ENCODE peak calls at places on chromosomes 11 and 22, in six cellular contexts. One of them, this sample, is unnamed.

GRCh38 chr11:118691926-118692830 is 12.7 kb upstream of the TREH start:
- DNase-seq in mesendoderm: peak; percentile 29
- DNase-seq in mesenchymal stem cell: peak; percentile 64
- DNase-seq in H1: no peak
- DNase-seq in H9: no peak
- DNase-seq in IMR-90: peak; percentile 67
- DNase-seq in this sample: no peak

GRCh38 chr11:36617543-36617942 is 19.5 kb upstream of the RAG2 start:
- DNase-seq in IMR-90: no peak
- DNase-seq in H9: no peak
- DNase-seq in mesendoderm: no peak
- DNase-seq in mesenchymal stem cell: no peak
- DNase-seq in H1: no peak
- DNase-seq in this sample: no peak

GRCh38 chr11:117931971-117932370 is 2.8 kb upstream of the TMPRSS13 start:
- DNase-seq in H1: no peak
- DNase-seq in IMR-90: no peak
- DNase-seq in mesendoderm: no peak
- DNase-seq in H9: no peak
- DNase-seq in mesenchymal stem cell: no peak
- DNase-seq in this sample: no peak

GRCh38 chr11:65470433-65470832 is 28.4 kb upstream of the MALAT1 start:
- DNase-seq in mesenchymal stem cell: peak; percentile 51
- DNase-seq in IMR-90: no peak
- DNase-seq in mesendoderm: no peak
- DNase-seq in H1: no peak
- DNase-seq in H9: no peak
- DNase-seq in this sample: no peak

GRCh38 chr22:40641269-40641668 is 4.8 kb upstream of the MRTFA start:
- DNase-seq in H9: no peak
- DNase-seq in mesendoderm: peak; percentile 70
- DNase-seq in H1: no peak
- DNase-seq in mesenchymal stem cell: no peak
- DNase-seq in IMR-90: no peak
- DNase-seq in this sample: no peak

GRCh38 chr11:76801736-76802135 is 18.6 kb downstream of the TSKU start:
- DNase-seq in H1: no peak
- DNase-seq in mesendoderm: no peak
- DNase-seq in IMR-90: peak; percentile 59
- DNase-seq in H9: no peak
- DNase-seq in mesenchymal stem cell: peak; percentile 85
- DNase-seq in this sample: no peak

GRCh38 chr22:24466831-24467249 is 28.3 kb upstream of the UPB1 start:
- DNase-seq in H1: no peak
- DNase-seq in mesendoderm: no peak
- DNase-seq in H9: no peak
- DNase-seq in IMR-90: peak; percentile 74
- DNase-seq in mesenchymal stem cell: peak; percentile 81
- DNase-seq in this sample: no peak

GRCh38 chr11:46560300-46561025 is 33.4 kb downstream of the AMBRA1 start:
- DNase-seq in H1: no peak
- DNase-seq in IMR-90: peak; percentile 41
- DNase-seq in mesenchymal stem cell: peak; percentile 60
- DNase-seq in mesendoderm: no peak
- DNase-seq in H9: no peak
- DNase-seq in this sample: no peak

GRCh38 chr22:37173709-37174108 is 14.3 kb downstream of the C1QTNF6 start:
- DNase-seq in mesenchymal stem cell: no peak
- DNase-seq in H9: no peak
- DNase-seq in H1: no peak
- DNase-seq in mesendoderm: no peak
- DNase-seq in IMR-90: no peak
- DNase-seq in this sample: no peak

GRCh38 chr11:82229346-82229745 is 504.3 kb downstream of the FAM181B start:
- DNase-seq in mesenchymal stem cell: peak; percentile 3
- DNase-seq in H9: no peak
- DNase-seq in H1: no peak
- DNase-seq in mesendoderm: peak; percentile 53
- DNase-seq in IMR-90: no peak
- DNase-seq in this sample: no peak

GRCh38 chr11:70333206-70333605 is 62.7 kb downstream of the PPFIA1 start:
- DNase-seq in mesenchymal stem cell: peak; percentile 4
- DNase-seq in IMR-90: peak; percentile 97
- DNase-seq in H9: no peak
- DNase-seq in mesendoderm: peak; percentile 33
- DNase-seq in H1: no peak
- DNase-seq in this sample: no peak

GRCh38 chr11:113664069-113664980 is 41.8 kb downstream of the TMPRSS5 start:
- DNase-seq in H1: no peak
- DNase-seq in mesendoderm: peak; percentile 57
- DNase-seq in mesenchymal stem cell: no peak
- DNase-seq in H9: no peak
- DNase-seq in IMR-90: peak; percentile 58
- DNase-seq in this sample: no peak

GRCh38 chr11:19311306-19312030 is 70.7 kb upstream of the E2F8 start:
- DNase-seq in H9: peak; percentile 61
- DNase-seq in IMR-90: peak; percentile 50
- DNase-seq in mesenchymal stem cell: peak; percentile 57
- DNase-seq in H1: peak; percentile 89
- DNase-seq in mesendoderm: peak; percentile 59
- DNase-seq in this sample: peak; percentile 66

GRCh38 chr11:613369-613968 is 2.3 kb downstream of the IRF7 start:
- DNase-seq in mesendoderm: peak; percentile 85
- DNase-seq in H9: peak; percentile 90
- DNase-seq in mesenchymal stem cell: peak; percentile 50
- DNase-seq in H1: peak; percentile 86
- DNase-seq in IMR-90: no peak
- DNase-seq in this sample: peak; percentile 63

GRCh38 chr11:30583505-30584280 is 2.5 kb downstream of the MPPED2 start:
- DNase-seq in H1: peak; percentile 57
- DNase-seq in IMR-90: no peak
- DNase-seq in mesendoderm: peak; percentile 60
- DNase-seq in H9: peak; percentile 39
- DNase-seq in mesenchymal stem cell: no peak
- DNase-seq in this sample: no peak

GRCh38 chr22:32202539-32203180 is 2.2 kb downstream of the RFPL2 start:
- DNase-seq in H1: peak; percentile 59
- DNase-seq in H9: peak; percentile 73
- DNase-seq in mesenchymal stem cell: peak; percentile 14
- DNase-seq in mesendoderm: peak; percentile 80
- DNase-seq in IMR-90: peak; percentile 22
- DNase-seq in this sample: peak; percentile 37

GRCh38 chr11:1218788-1219445 is 3.9 kb upstream of the MUC5B start:
- DNase-seq in H9: peak; percentile 25
- DNase-seq in IMR-90: no peak
- DNase-seq in mesendoderm: no peak
- DNase-seq in mesenchymal stem cell: no peak
- DNase-seq in H1: peak; percentile 33
- DNase-seq in this sample: no peak

GRCh38 chr11:124311677-124312076 is 2.1 kb downstream of the OR8D1 start:
- DNase-seq in H9: no peak
- DNase-seq in mesenchymal stem cell: no peak
- DNase-seq in H1: no peak
- DNase-seq in IMR-90: no peak
- DNase-seq in mesendoderm: no peak
- DNase-seq in this sample: no peak

GRCh38 chr11:116467809-116468208 is 305.0 kb downstream of the BUD13 start:
- DNase-seq in H1: no peak
- DNase-seq in IMR-90: no peak
- DNase-seq in mesendoderm: no peak
- DNase-seq in mesenchymal stem cell: no peak
- DNase-seq in H9: no peak
- DNase-seq in this sample: no peak

GRCh38 chr11:131681875-131682274 is 311.5 kb downstream of the NTM start:
- DNase-seq in IMR-90: no peak
- DNase-seq in mesenchymal stem cell: no peak
- DNase-seq in H1: no peak
- DNase-seq in mesendoderm: no peak
- DNase-seq in H9: no peak
- DNase-seq in this sample: no peak

GRCh38 chr11:111913997-111914396 is 1.5 kb downstream of the HSPB2 start:
- DNase-seq in mesendoderm: no peak
- DNase-seq in mesenchymal stem cell: no peak
- DNase-seq in H9: no peak
- DNase-seq in H1: no peak
- DNase-seq in IMR-90: peak; percentile 76
- DNase-seq in this sample: no peak

GRCh38 chr22:31954535-31955326 is 10.4 kb downstream of the YWHAH start:
- DNase-seq in mesendoderm: no peak
- DNase-seq in mesenchymal stem cell: no peak
- DNase-seq in H9: no peak
- DNase-seq in IMR-90: no peak
- DNase-seq in H1: no peak
- DNase-seq in this sample: no peak

GRCh38 chr11:112219476-112220232 is 6.6 kb upstream of the PTS start:
- DNase-seq in mesenchymal stem cell: peak; percentile 81
- DNase-seq in mesendoderm: peak; percentile 77
- DNase-seq in IMR-90: peak; percentile 81
- DNase-seq in H9: peak; percentile 38
- DNase-seq in H1: no peak
- DNase-seq in this sample: peak; percentile 67

GRCh38 chr22:50609599-50609998 is 9.0 kb downstream of the MAPK8IP2 start:
- DNase-seq in mesenchymal stem cell: no peak
- DNase-seq in H9: no peak
- DNase-seq in mesendoderm: no peak
- DNase-seq in IMR-90: no peak
- DNase-seq in H1: no peak
- DNase-seq in this sample: no peak

GRCh38 chr11:4697583-4697982 is at the start of gene OR51E2:
- DNase-seq in IMR-90: peak; percentile 78
- DNase-seq in mesenchymal stem cell: peak; percentile 43
- DNase-seq in H9: no peak
- DNase-seq in mesendoderm: peak; percentile 68
- DNase-seq in H1: no peak
- DNase-seq in this sample: no peak

GRCh38 chr11:4699697-4700435 is 2.2 kb upstream of the OR51E2 start:
- DNase-seq in mesendoderm: no peak
- DNase-seq in IMR-90: no peak
- DNase-seq in mesenchymal stem cell: no peak
- DNase-seq in H9: no peak
- DNase-seq in H1: no peak
- DNase-seq in this sample: no peak

GRCh38 chr11:4700436-4700820 is 2.8 kb upstream of the OR51E2 start:
- DNase-seq in mesenchymal stem cell: no peak
- DNase-seq in IMR-90: no peak
- DNase-seq in mesendoderm: no peak
- DNase-seq in H1: no peak
- DNase-seq in H9: no peak
- DNase-seq in this sample: no peak

GRCh38 chr11:4695442-4695841 is 2.2 kb downstream of the OR51E2 start:
- DNase-seq in mesenchymal stem cell: no peak
- DNase-seq in mesendoderm: no peak
- DNase-seq in IMR-90: peak; percentile 52
- DNase-seq in H9: no peak
- DNase-seq in H1: no peak
- DNase-seq in this sample: no peak
- H2BK15ac ChIP-seq in mesenchymal stem cell: no peak overlapping the region
- H2BK15ac ChIP-seq in mesendoderm: no peak overlapping the region
- H2BK15ac ChIP-seq in IMR-90: no peak overlapping the region
- H2BK15ac ChIP-seq in H9: no peak overlapping the region
- H2BK15ac ChIP-seq in H1: no peak overlapping the region
- H2BK15ac ChIP-seq in this sample: no peak overlapping the region

GRCh38 chr11:115247953-115248352 is 256.3 kb downstream of the CADM1 start:
- DNase-seq in H9: no peak
- DNase-seq in mesendoderm: no peak
- DNase-seq in H1: no peak
- DNase-seq in mesenchymal stem cell: no peak
- DNase-seq in IMR-90: no peak
- DNase-seq in this sample: no peak

GRCh38 chr11:115244758-115245157 is 259.5 kb downstream of the CADM1 start:
- DNase-seq in mesenchymal stem cell: no peak
- DNase-seq in mesendoderm: no peak
- DNase-seq in H1: no peak
- DNase-seq in H9: no peak
- DNase-seq in IMR-90: peak; percentile 20
- DNase-seq in this sample: no peak

GRCh38 chr11:115249179-115249578 is 255.0 kb downstream of the CADM1 start:
- DNase-seq in IMR-90: no peak
- DNase-seq in H9: no peak
- DNase-seq in mesenchymal stem cell: no peak
- DNase-seq in mesendoderm: no peak
- DNase-seq in H1: no peak
- DNase-seq in this sample: no peak

GRCh38 chr11:115244314-115244713 is 259.9 kb downstream of the CADM1 start:
- DNase-seq in H9: no peak
- DNase-seq in mesenchymal stem cell: no peak
- DNase-seq in mesendoderm: no peak
- DNase-seq in IMR-90: no peak
- DNase-seq in H1: no peak
- DNase-seq in this sample: no peak

DNA sequence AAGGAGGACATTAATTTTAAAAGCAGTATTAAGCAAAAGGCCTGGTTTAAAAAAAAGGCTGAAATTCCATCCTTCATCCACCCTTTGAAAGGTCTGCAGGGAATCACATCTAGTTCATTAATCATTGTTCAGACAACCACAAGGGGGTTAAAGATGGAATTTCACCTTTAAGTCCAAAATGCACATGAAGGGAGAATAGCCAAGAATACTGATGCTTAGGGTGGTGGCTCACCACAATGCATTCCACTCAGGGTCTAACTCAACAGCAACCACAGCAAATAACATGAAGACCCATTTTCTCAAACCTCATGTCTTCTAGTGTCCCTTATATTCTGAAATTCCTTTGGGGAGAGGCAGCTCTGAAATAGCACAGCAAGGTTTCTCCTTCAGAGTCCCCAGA is 256.8 kb downstream of the CADM1 start:
- DNase-seq in mesenchymal stem cell: no peak
- DNase-seq in mesendoderm: no peak
- DNase-seq in IMR-90: no peak
- DNase-seq in H1: no peak
- DNase-seq in H9: no peak
- DNase-seq in this sample: no peak
- H3K9ac ChIP-seq in mesenchymal stem cell: no peak overlapping the region
- H3K9ac ChIP-seq in mesendoderm: no peak overlapping the region
- H3K9ac ChIP-seq in IMR-90: no peak overlapping the region
- H3K9ac ChIP-seq in H1: no peak overlapping the region
- H3K9ac ChIP-seq in H9: no peak overlapping the region
- H3K9ac ChIP-seq in this sample: no peak overlapping the region

DNA sequence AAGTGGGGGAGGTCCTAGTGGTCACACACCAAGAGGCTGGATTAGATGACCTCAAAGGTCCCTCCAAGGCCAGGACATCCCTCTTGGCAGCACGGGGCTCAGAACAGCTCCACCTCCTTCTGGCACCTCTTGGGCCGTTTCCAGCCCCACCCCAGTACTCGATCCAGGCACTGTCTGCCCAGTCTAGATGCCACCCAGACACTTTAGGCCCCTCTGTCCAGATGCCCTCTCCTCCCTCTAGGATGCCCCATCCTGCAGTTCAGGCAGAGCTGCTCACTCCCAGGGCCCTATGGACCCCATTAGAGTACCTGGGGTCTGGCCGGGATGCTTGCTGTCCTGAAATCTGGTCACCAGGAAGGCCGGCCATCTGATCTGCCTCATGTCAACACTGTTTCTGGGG is 34.7 kb upstream of the PRR5 start:
- DNase-seq in mesenchymal stem cell: no peak
- DNase-seq in IMR-90: no peak
- DNase-seq in mesendoderm: no peak
- DNase-seq in H9: no peak
- DNase-seq in H1: no peak
- DNase-seq in this sample: no peak
- H3K4ac ChIP-seq in mesenchymal stem cell: no peak overlapping the region
- H3K4ac ChIP-seq in IMR-90: no peak overlapping the region
- H3K4ac ChIP-seq in mesendoderm: no peak overlapping the region
- H3K4ac ChIP-seq in H9: no peak overlapping the region
- H3K4ac ChIP-seq in H1: no peak overlapping the region
- H3K4ac ChIP-seq in this sample: no peak overlapping the region

GRCh38 chr11:13010737-13011342 is 1.7 kb downstream of the RASSF10 start:
- DNase-seq in IMR-90: no peak
- DNase-seq in H1: no peak
- DNase-seq in mesendoderm: peak; percentile 57
- DNase-seq in H9: peak; percentile 65
- DNase-seq in mesenchymal stem cell: no peak
- DNase-seq in this sample: peak; percentile 53
- H2BK15ac ChIP-seq in IMR-90: no peak overlapping the region
- H2BK15ac ChIP-seq in H1: peak overlapping the region; percentile 33
- H2BK15ac ChIP-seq in mesendoderm: no peak overlapping the region
- H2BK15ac ChIP-seq in H9: no peak overlapping the region
- H2BK15ac ChIP-seq in mesenchymal stem cell: no peak overlapping the region
- H2BK15ac ChIP-seq in this sample: peak overlapping the region; percentile 98